ENCODE peak calls at places on chromosomes 4 and X, in four cellular contexts. M is HCEC 1CT; E is activated T-helper 1 cell treated with anti-CD3 and anti-CD28 coated beads, Interleukin-12 subunit alpha, Interleukin-12 subunit beta, Interleukin-2, Interleukin-4 antibody, amounts not matched to agents 30 ng/mL and 10 ng/mL and 1 ng/mL, durations not matched to agents 14 hours and 24 hours and 36 hours; Y is brain pericyte. T is an unnamed sample.

GRCh38 chr4:2891294-2891693 is 47.6 kb downstream of the ADD1 start:
- DNase-seq in Y (no peak), M (peak), E (no peak), T (peak)

GRCh38 chr4:5365071-5366008 is 314.1 kb downstream of the STK32B start:
- DNase-seq in E (no peak), M (peak), Y (no peak), T (peak)

GRCh38 chr4:116599859-116600258 is 485.5 kb downstream of the TRAM1L1 start:
- DNase-seq in Y (no peak), E (no peak), M (no peak), T (no peak)

GRCh38 chrX:20217279-20217678 is 49.4 kb downstream of the RPS6KA3 start:
- DNase-seq in E (no peak), M (peak), Y (no peak), T (peak)

GRCh38 chrX:100413231-100413630 is 3.2 kb upstream of the PCDH19 start:
- DNase-seq in Y (no peak), M (peak), E (no peak), T (peak)

GRCh38 chr4:152095701-152096070 is 334.9 kb upstream of the GATB start:
- DNase-seq in M (no peak), Y (no peak), E (no peak), T (peak)

GRCh38 chr4:158020175-158020574 is 152.7 kb downstream of the GASK1B start:
- DNase-seq in Y (peak), M (peak), E (no peak), T (peak)

GRCh38 chr4:184355857-184356256 is 118.5 kb downstream of the IRF2 start:
- DNase-seq in E (no peak), Y (no peak), M (no peak), T (no peak)

GRCh38 chrX:136963973-136964372 is 69.8 kb downstream of the GPR101 start:
- DNase-seq in M (no peak), Y (no peak), E (no peak), T (no peak)

GRCh38 chr4:169765845-169766244 is 8.1 kb upstream of the HPF1 start:
- DNase-seq in Y (no peak), E (no peak), M (peak), T (peak)

GRCh38 chr4:56728512-56728911 is 47.4 kb upstream of the HOPX start:
- DNase-seq in E (no peak), Y (no peak), M (peak), T (peak)

GRCh38 chrX:46589977-46590723 is 16.6 kb downstream of the CHST7 start:
- DNase-seq in Y (no peak), E (no peak), M (peak), T (peak)

GRCh38 chrX:153662266-153662665 is 11.3 kb downstream of the PNCK start:
- DNase-seq in E (peak), M (no peak), Y (no peak), T (no peak)

GRCh38 chr4:112296949-112297483 is at the start of gene ALPK1:
- DNase-seq in Y (peak), M (peak), E (no peak), T (peak)

GRCh38 chrX:154351183-154352011 is 23.0 kb downstream of the FLNA start:
- DNase-seq in M (peak), E (no peak), Y (no peak), T (no peak)

GRCh38 chrX:630922-631496 is 418 bp downstream of the SHOX start:
- DNase-seq in Y (no peak), M (no peak), E (no peak), T (no peak)